ENCODE peak calls at places on chromosome 3, in five cellular contexts. Z is ascending aorta; R is CD8-positive, alpha-beta T cell; C is heart left ventricle; U is transverse colon. O is an unnamed sample. For H3K4me1, the result is how much of the 10 kb centered on the place peaks cover.

GRCh38 chr3:189488241-189488767 is 142.9 kb upstream of the TP63 start:
- DNase-seq in Z (no peak), R (no peak), C (no peak), U (no peak), O (no peak)

GRCh38 chr3:173770011-173770410 is 372.5 kb downstream of the NLGN1 start:
- DNase-seq in Z (no peak), R (no peak), C (no peak), U (no peak), O (no peak)

GRCh38 chr3:24494616-24495333 is at the start of gene THRB:
- DNase-seq in Z (peak), R (no peak), C (peak), U (peak), O (no peak)

GRCh38 chr3:81554348-81554747 is 207.1 kb downstream of the GBE1 start:
- DNase-seq in Z (no peak), R (no peak), C (no peak), U (no peak), O (no peak)

GRCh38 chr3:105526349-105527111 is 159.8 kb downstream of the ALCAM start:
- DNase-seq in Z (no peak), R (no peak), C (no peak), U (no peak), O (no peak)

GRCh38 chr3:187150186-187150585 is 10.9 kb upstream of the RPL39L start:
- DNase-seq in Z (no peak), R (no peak), C (no peak), U (no peak), O (no peak)

GRCh38 chr3:134852132-134852531 is 57.1 kb downstream of the EPHB1 start:
- DNase-seq in Z (no peak), R (no peak), C (no peak), U (no peak), O (no peak)

GRCh38 chr3:173396191-173397041 is 1.1 kb upstream of the NLGN1 start:
- DNase-seq in Z (no peak), R (no peak), C (no peak), U (no peak), O (no peak)

GRCh38 chr3:161914703-161915102 is 418.1 kb downstream of the OTOL1 start:
- DNase-seq in Z (no peak), R (no peak), C (peak), U (peak), O (peak)

GRCh38 chr3:74593152-74593551 is 21.3 kb downstream of the CNTN3 start:
- DNase-seq in Z (no peak), R (no peak), C (no peak), U (no peak), O (no peak)

GRCh38 chr3:14410501-14411165 is 8.2 kb downstream of the SLC6A6 start:
- DNase-seq in Z (no peak), R (no peak), C (no peak), U (peak), O (no peak)

GRCh38 chr3:183698318-183698731 is 728 bp downstream of the YEATS2 start:
- DNase-seq in Z (no peak), R (no peak), C (peak), U (peak), O (no peak)

GRCh38 chr3:81726132-81726531 is 35.3 kb downstream of the GBE1 start:
- DNase-seq in Z (no peak), R (no peak), C (no peak), U (no peak), O (no peak)

GRCh38 chr3:105829879-105830622 is 38.8 kb downstream of the CBLB start:
- DNase-seq in Z (no peak), R (no peak), C (no peak), U (no peak), O (no peak)

GRCh38 chr3:127630811-127631714 is 2.1 kb downstream of the PODXL2 start:
- DNase-seq in Z (no peak), R (no peak), C (no peak), U (no peak), O (no peak)
- H3K4me3 ChIP-seq in Z (no peak), R (no peak), C (no peak), U (no peak), O (no peak)

DNA sequence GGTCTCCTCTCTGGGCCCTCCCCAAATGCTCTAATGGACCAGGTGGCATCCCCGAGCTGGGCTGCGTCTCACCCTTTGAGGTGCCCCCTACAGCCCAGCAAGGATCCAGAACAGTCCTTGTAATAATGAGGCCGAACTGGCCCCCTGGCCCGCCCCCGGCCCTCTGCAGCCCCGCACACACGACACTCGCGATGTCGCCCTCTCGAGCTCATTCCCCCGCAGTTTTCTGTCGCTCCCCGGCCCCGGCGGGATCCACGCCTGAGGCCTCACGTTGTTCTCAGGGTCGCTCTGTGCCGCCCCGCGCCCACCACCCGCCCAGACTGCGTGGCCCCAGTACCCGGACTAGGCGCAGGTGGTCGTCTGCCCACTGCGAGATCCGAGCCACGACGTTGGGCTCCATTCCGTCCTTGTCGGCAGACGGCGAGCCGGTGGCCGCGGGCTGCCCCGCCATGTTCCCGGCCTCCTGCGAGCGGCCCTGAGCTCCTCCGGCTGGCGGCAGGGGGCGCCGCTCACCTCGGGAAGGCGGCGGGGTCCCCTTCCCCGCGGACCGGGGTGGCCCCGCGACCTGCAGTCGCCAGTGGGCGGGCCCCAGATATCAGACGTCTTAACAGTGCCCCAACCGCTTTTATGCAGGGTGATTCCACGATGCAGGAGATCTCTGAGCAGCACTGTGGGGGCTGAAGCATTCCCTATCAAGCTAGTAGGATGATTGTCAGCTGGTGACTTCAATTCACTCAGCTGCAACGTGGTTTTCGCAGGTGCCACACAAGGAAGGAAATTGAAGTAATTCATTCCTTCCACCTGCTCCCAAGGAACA is at the start of gene C3orf33:
- DNase-seq in Z (no peak), R (peak), C (peak), U (peak), O (no peak)
- H3K27ac ChIP-seq in Z (peak), R (peak), C (peak), U (peak), O (no peak)

GRCh38 chr3:32421185-32421584 is 29.5 kb downstream of the CMTM7 start:
- DNase-seq in Z (no peak), R (no peak), C (no peak), U (no peak), O (no peak)

GRCh38 chr3:32421991-32422859 is 30.6 kb downstream of the CMTM7 start:
- DNase-seq in Z (peak), R (no peak), C (peak), U (peak), O (no peak)

GRCh38 chr3:32420138-32420981 is 28.7 kb downstream of the CMTM7 start:
- DNase-seq in Z (no peak), R (no peak), C (no peak), U (no peak), O (no peak)

GRCh38 chr3:32422943-32423342 is 31.3 kb downstream of the CMTM7 start:
- DNase-seq in Z (no peak), R (no peak), C (no peak), U (no peak), O (no peak)

GRCh38 chr3:32419766-32420137 is 28.1 kb downstream of the CMTM7 start:
- DNase-seq in Z (no peak), R (no peak), C (no peak), U (no peak), O (no peak)
- H3K4me1 ChIP-seq in Z (under half), R (half or more), C (under half), U (under half), O (under half)

GRCh38 chr3:52246728-52247454 is 1.3 kb downstream of the PPM1M start:
- DNase-seq in Z (no peak), R (no peak), C (no peak), U (no peak), O (no peak)
- H3K4me3 ChIP-seq in Z (no peak), R (peak), C (no peak), U (no peak), O (no peak)

GRCh38 chr3:73558399-73559075 is 66.2 kb downstream of the PDZRN3 start:
- DNase-seq in Z (no peak), R (no peak), C (no peak), U (no peak), O (no peak)

GRCh38 chr3:73563896-73564582 is 60.7 kb downstream of the PDZRN3 start:
- DNase-seq in Z (no peak), R (no peak), C (no peak), U (no peak), O (no peak)

GRCh38 chr3:73556520-73557371 is 68.0 kb downstream of the PDZRN3 start:
- DNase-seq in Z (no peak), R (no peak), C (no peak), U (no peak), O (no peak)

GRCh38 chr3:73561494-73561893 is 63.2 kb downstream of the PDZRN3 start:
- DNase-seq in Z (no peak), R (no peak), C (no peak), U (no peak), O (no peak)

DNA sequence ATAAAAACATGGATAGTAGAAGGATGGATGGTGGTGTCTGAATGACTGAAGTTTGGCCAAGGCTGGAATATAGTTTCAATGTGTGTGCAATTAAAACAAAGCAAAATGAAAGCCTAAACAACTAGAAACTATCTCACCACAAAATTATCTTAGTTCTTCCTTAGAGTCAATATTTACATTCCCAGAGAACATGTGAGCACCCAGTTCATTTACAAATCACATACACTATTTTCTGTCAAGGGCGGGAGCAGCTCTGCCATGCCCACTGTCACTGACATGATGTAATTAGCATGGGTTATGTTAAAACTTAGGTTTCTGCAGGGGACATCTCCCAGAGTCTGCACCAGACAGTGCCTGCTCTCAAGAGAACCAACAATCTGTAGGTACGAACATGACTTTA is 65.0 kb downstream of the PDZRN3 start:
- DNase-seq in Z (no peak), R (no peak), C (no peak), U (no peak), O (no peak)
- H3K27ac ChIP-seq in Z (no peak), R (no peak), C (no peak), U (peak), O (no peak)

DNA sequence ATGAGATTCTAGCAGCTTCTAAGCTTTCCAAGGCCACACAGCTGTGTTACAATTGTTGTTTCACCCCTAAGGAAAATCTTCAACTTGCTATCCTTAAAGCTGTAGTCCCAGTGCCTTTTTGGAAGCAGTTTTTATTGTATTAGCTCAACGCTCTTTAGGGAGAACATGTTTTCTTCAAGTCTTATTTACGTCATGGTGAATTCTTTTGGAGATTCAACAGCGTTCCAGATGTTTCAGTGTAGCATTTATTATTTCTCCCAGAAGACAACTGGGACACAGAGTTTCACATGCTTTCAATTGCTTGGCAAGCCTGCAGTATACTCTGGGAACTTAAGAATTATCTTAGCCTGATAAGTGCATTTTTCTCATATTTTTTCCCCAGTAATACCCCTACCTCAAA is 888.3 kb downstream of the PLOD2 start:
- DNase-seq in Z (no peak), R (no peak), C (no peak), U (no peak), O (no peak)
- H3K4me1 ChIP-seq in Z (under half), R (under half), C (under half), U (under half), O (under half)

GRCh38 chr3:56917740-56918568 is 116.2 kb upstream of the ARHGEF3 start:
- DNase-seq in Z (no peak), R (no peak), C (no peak), U (peak), O (no peak)

GRCh38 chr3:56914646-56915045 is 112.9 kb upstream of the ARHGEF3 start:
- DNase-seq in Z (no peak), R (no peak), C (no peak), U (no peak), O (no peak)

GRCh38 chr3:56916697-56917336 is 115.1 kb upstream of the ARHGEF3 start:
- DNase-seq in Z (no peak), R (no peak), C (no peak), U (no peak), O (no peak)

GRCh38 chr3:56917337-56917697 is 115.6 kb upstream of the ARHGEF3 start:
- DNase-seq in Z (no peak), R (no peak), C (no peak), U (no peak), O (no peak)

GRCh38 chr3:56915969-56916586 is 114.3 kb upstream of the ARHGEF3 start:
- DNase-seq in Z (no peak), R (peak), C (peak), U (peak), O (no peak)
- H3K4me3 ChIP-seq in Z (no peak), R (peak), C (peak), U (peak), O (no peak)

O was measured in iPS DF 6.9.